ENCODE peak calls at places on chromosomes 5 and 9, in nine cellular contexts. U, V, Y, B, N, M, W, G and Q are unnamed samples.
A peak's percentile ranks its signal among the peaks of the same experiment; 100 is the strongest.

GRCh38 chr5:3330442-3330841 is 265.2 kb upstream of the IRX1 start:
- DNase-seq in U (no peak), Y (no peak), W (no peak), B (no peak), V (no peak), N (no peak), G (no peak), M (no peak), Q (no peak)

GRCh38 chr9:93170571-93170970 is 13.4 kb upstream of the WNK2 start:
- DNase-seq in Y (no peak), U (no peak), G (no peak), N (no peak), V (no peak), M (no peak), W (no peak), B (no peak), Q (no peak)

GRCh38 chr9:130111805-130112204 is 58.1 kb downstream of the GPR107 start:
- DNase-seq in V (no peak), N (no peak), M (no peak), W (no peak), G (no peak), Y (no peak), U (peak; percentile 83), B (no peak), Q (no peak)

GRCh38 chr5:146510528-146510927 is 5.5 kb downstream of the GPR151 start:
- DNase-seq in M (peak; percentile 68), G (no peak), U (no peak), Y (no peak), V (peak; percentile 33), N (no peak), W (no peak), B (no peak), Q (no peak)

GRCh38 chr5:79847561-79847960 is 143.5 kb downstream of the MTX3 start:
- DNase-seq in V (no peak), B (no peak), Y (peak; percentile 20), U (no peak), M (no peak), W (no peak), G (no peak), N (no peak), Q (no peak)

GRCh38 chr5:65907138-65907537 is 19.2 kb upstream of the ERBIN start:
- DNase-seq in U (no peak), B (no peak), N (no peak), V (peak; percentile 26), Y (no peak), G (no peak), W (no peak), M (peak; percentile 30), Q (no peak)

GRCh38 chr5:136155078-136155477 is 22.4 kb downstream of the SMAD5 start:
- DNase-seq in N (no peak), W (no peak), B (no peak), M (no peak), V (no peak), U (no peak), Y (no peak), G (no peak), Q (no peak)

GRCh38 chr9:113999256-114000062 is 78.6 kb downstream of the AMBP start:
- DNase-seq in G (no peak), M (no peak), B (peak; percentile 42), Y (no peak), U (no peak), N (no peak), V (no peak), W (no peak), Q (no peak)

GRCh38 chr9:83544002-83544698 is 5.9 kb upstream of the FRMD3 start:
- DNase-seq in W (peak; percentile 25), G (peak; percentile 47), B (no peak), M (peak; percentile 94), V (peak; percentile 71), N (no peak), U (peak; percentile 81), Y (peak; percentile 69), Q (peak; percentile 71)

GRCh38 chr9:97900738-97901565 is 21.3 kb downstream of the TRMO start:
- DNase-seq in N (peak; percentile 25), G (peak; percentile 50), B (no peak), M (peak; percentile 75), V (peak; percentile 63), U (peak; percentile 78), W (no peak), Y (peak; percentile 49), Q (no peak)

GRCh38 chr9:126893079-126893478 is 21.5 kb upstream of the RALGPS1 start:
- DNase-seq in N (no peak), U (no peak), M (peak; percentile 17), W (no peak), V (no peak), B (no peak), G (no peak), Y (no peak), Q (no peak)

GRCh38 chr5:58717303-58718012 is 134.6 kb downstream of the RAB3C start:
- DNase-seq in G (no peak), N (no peak), B (no peak), U (peak; percentile 66), W (no peak), M (no peak), Y (peak; percentile 81), V (no peak), Q (no peak)

GRCh38 chr5:156414381-156414780 is 87.4 kb downstream of the SGCD start:
- DNase-seq in W (no peak), M (no peak), V (no peak), N (no peak), U (no peak), B (no peak), G (no peak), Y (no peak), Q (no peak)

GRCh38 chr5:148897842-148898241 is 71.4 kb downstream of the ADRB2 start:
- DNase-seq in B (no peak), Y (no peak), M (no peak), V (no peak), U (peak; percentile 47), G (peak; percentile 10), W (no peak), N (no peak), Q (peak; percentile 12)

GRCh38 chr9:68653141-68653595 is 51.9 kb upstream of the PIP5K1B start:
- DNase-seq in B (no peak), G (no peak), V (no peak), M (no peak), Y (no peak), N (peak; percentile 39), U (no peak), W (no peak), Q (no peak)

GRCh38 chr5:16616536-16617271 is at the start of gene RETREG1:
- DNase-seq in M (no peak), B (peak; percentile 71), Y (peak; percentile 84), G (peak; percentile 83), V (peak; percentile 43), U (peak; percentile 80), W (no peak), N (peak; percentile 80), Q (no peak)

GRCh38 chr9:136437839-136438547 is 1.7 kb downstream of the INPP5E start:
- DNase-seq in B (no peak), M (peak; percentile 31), Y (no peak), N (no peak), V (peak; percentile 31), W (no peak), G (no peak), U (no peak), Q (no peak)

GRCh38 chr9:72401396-72401795 is 36.4 kb upstream of the ZFAND5 start:
- DNase-seq in Y (no peak), W (no peak), G (no peak), U (no peak), V (no peak), M (no peak), N (no peak), B (no peak), Q (no peak)

GRCh38 chr5:172765766-172766286 is 5.2 kb downstream of the DUSP1 start:
- DNase-seq in N (no peak), M (peak; percentile 97), B (no peak), G (no peak), V (no peak), Y (no peak), W (no peak), U (no peak), Q (peak; percentile 65)

GRCh38 chr5:111834926-111835599 is 78.1 kb upstream of the NREP start:
- DNase-seq in V (no peak), Y (no peak), N (no peak), B (no peak), W (no peak), G (no peak), M (peak; percentile 17), U (no peak), Q (no peak)

GRCh38 chr9:121153642-121154041 is 48.0 kb downstream of the RAB14 start:
- DNase-seq in U (no peak), W (no peak), B (no peak), V (no peak), Y (no peak), G (no peak), M (no peak), N (no peak), Q (no peak)

GRCh38 chr5:159783731-159784247 is 132.5 kb upstream of the ADRA1B start:
- DNase-seq in V (no peak), M (no peak), W (no peak), N (no peak), Y (no peak), G (no peak), B (no peak), U (no peak), Q (no peak)